ENCODE peak calls at places on chromosomes 13 and 19, in ten cellular contexts. C is WERI-Rb-1, G is mammary epithelial cell, F is psoas muscle, T is thoracic aorta, I is cardiac muscle cell, U is K562, Q is kidney, Z is uterus, O is body of pancreas. A is an unnamed sample. For H3K9me3, the result is how much of the 10 kb centered on the place peaks cover.

GRCh38 chr13:24270639-24271131 is 38.7 kb upstream of the C1QTNF9 start:
- DNase-seq in C (no peak), G (peak), F (peak), T (no peak), I (peak), U (no peak), Q (peak), Z (peak), O (peak), A (peak)

GRCh38 chr19:2524840-2525723 is 49.2 kb downstream of the GADD45B start:
- DNase-seq in C (no peak), G (peak), F (peak), T (peak), I (peak), U (peak), Q (no peak), Z (no peak), O (no peak), A (no peak)

GRCh38 chr13:64248371-64249065 is 2832.9 kb upstream of the PCDH20 start:
- DNase-seq in C (no peak), G (no peak), F (no peak), T (no peak), I (peak), U (no peak), Q (no peak), Z (no peak), O (no peak), A (no peak)

GRCh38 chr19:30664358-30665058 is 292.3 kb downstream of the ZNF536 start:
- DNase-seq in C (peak), G (peak), F (peak), T (no peak), I (peak), U (peak), Q (no peak), Z (no peak), O (peak), A (no peak)

GRCh38 chr19:36638862-36639510 is 27.7 kb downstream of the ZNF461 start:
- DNase-seq in C (no peak), G (peak), F (no peak), T (no peak), I (peak), U (no peak), Q (no peak), Z (no peak), O (no peak), A (no peak)

GRCh38 chr19:46482645-46483044 is 11.3 kb upstream of the PNMA8A start:
- DNase-seq in C (no peak), G (peak), F (no peak), T (no peak), I (peak), U (no peak), Q (peak), Z (no peak), O (no peak), A (no peak)

GRCh38 chr13:70568571-70568970 is 460.3 kb upstream of the KLHL1 start:
- DNase-seq in C (no peak), G (peak), F (no peak), T (no peak), I (peak), U (peak), Q (no peak), Z (no peak), O (no peak), A (no peak)

GRCh38 chr13:23558675-23559536 is 11.3 kb upstream of the TNFRSF19 start:
- DNase-seq in C (no peak), G (peak), F (peak), T (no peak), I (peak), U (peak), Q (peak), Z (peak), O (no peak), A (no peak)

GRCh38 chr13:61777281-61777680 is 361.6 kb upstream of the PCDH20 start:
- DNase-seq in C (peak), G (no peak), F (no peak), T (no peak), I (peak), U (no peak), Q (no peak), Z (no peak), O (no peak), A (no peak)

GRCh38 chr19:46025825-46026224 is 3.0 kb upstream of the PGLYRP1 start:
- DNase-seq in C (no peak), G (no peak), F (no peak), T (no peak), I (no peak), U (no peak), Q (no peak), Z (no peak), O (no peak), A (no peak)

GRCh38 chr13:93080587-93080986 is 146.0 kb upstream of the GPC6 start:
- DNase-seq in C (no peak), G (peak), F (no peak), T (no peak), I (peak), U (no peak), Q (no peak), Z (no peak), O (no peak), A (no peak)

GRCh38 chr19:16001481-16002312 is 52.9 kb downstream of the OR10H4 start:
- DNase-seq in C (no peak), G (peak), F (no peak), T (no peak), I (peak), U (no peak), Q (no peak), Z (no peak), O (peak), A (no peak)

GRCh38 chr13:71912524-71912923 is 45.5 kb upstream of the DACH1 start:
- DNase-seq in C (no peak), G (no peak), F (no peak), T (no peak), I (no peak), U (no peak), Q (no peak), Z (no peak), O (no peak), A (no peak)

GRCh38 chr19:47372603-47373002 is 23.5 kb downstream of the DHX34 start:
- DNase-seq in C (no peak), G (no peak), F (no peak), T (no peak), I (no peak), U (no peak), Q (no peak), Z (no peak), O (no peak), A (no peak)

GRCh38 chr13:102680842-102681725 is 13.8 kb downstream of the METTL21C start:
- DNase-seq in C (no peak), G (no peak), F (no peak), T (no peak), I (peak), U (no peak), Q (no peak), Z (no peak), O (no peak), A (no peak)

GRCh38 chr13:43132228-43132627 is 108.8 kb downstream of the DNAJC15 start:
- DNase-seq in C (peak), G (peak), F (no peak), T (no peak), I (peak), U (peak), Q (no peak), Z (no peak), O (no peak), A (no peak)

GRCh38 chr13:111852701-111853100 is 214.2 kb upstream of the SOX1 start:
- DNase-seq in C (no peak), G (no peak), F (no peak), T (no peak), I (no peak), U (no peak), Q (no peak), Z (no peak), O (no peak), A (no peak)

GRCh38 chr13:34308725-34309124 is 490.8 kb downstream of the RFC3 start:
- DNase-seq in C (no peak), G (peak), F (no peak), T (no peak), I (no peak), U (no peak), Q (no peak), Z (no peak), O (no peak), A (no peak)

GRCh38 chr13:102402292-102402691 is 444 bp upstream of the FGF14 start:
- DNase-seq in C (peak), G (no peak), F (peak), T (no peak), I (peak), U (no peak), Q (peak), Z (peak), O (no peak), A (no peak)

GRCh38 chr13:36531746-36532486 is 99.6 kb downstream of the CCNA1 start:
- DNase-seq in C (no peak), G (peak), F (no peak), T (no peak), I (peak), U (no peak), Q (no peak), Z (no peak), O (no peak), A (no peak)

DNA sequence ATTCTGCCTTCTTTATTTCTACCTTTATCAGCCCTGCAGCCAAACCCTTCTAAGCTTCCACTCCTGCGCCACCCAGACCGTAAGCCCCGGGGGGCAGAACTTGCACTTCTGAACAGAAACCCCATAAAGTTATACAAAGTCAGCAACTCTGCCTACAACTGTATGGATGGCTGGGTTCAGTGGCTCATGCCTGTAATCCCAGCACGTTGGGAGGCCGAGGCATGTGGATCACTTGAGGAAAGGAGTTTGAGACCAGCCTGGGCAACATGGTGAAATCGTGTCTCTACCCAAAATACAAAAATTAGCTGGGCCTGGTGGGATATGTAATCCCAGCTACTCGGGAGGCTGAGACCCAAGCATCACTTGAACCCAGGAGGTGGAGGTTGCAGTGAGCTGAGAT is 10.4 kb downstream of the RANBP3 start:
- DNase-seq in C (no peak), G (no peak), F (no peak), T (no peak), I (no peak), U (no peak), Q (peak), Z (no peak), O (no peak), A (no peak)
- H3K27ac ChIP-seq in C (no peak), G (no peak), F (peak), T (no peak), I (peak), U (no peak), Q (peak), Z (peak), O (peak), A (peak)

GRCh38 chr19:21460686-21461085 is 44.7 kb upstream of the ZNF429 start:
- DNase-seq in C (no peak), G (no peak), F (no peak), T (no peak), I (no peak), U (peak), Q (no peak), Z (no peak), O (no peak), A (no peak)
- H3K9me3 ChIP-seq in C (under half), G (under half), F (under half), T (under half), I (under half), U (under half), Q (under half), Z (under half), O (under half), A (under half)

GRCh38 chr13:19860884-19861655 is 2.4 kb downstream of the ZMYM5 start:
- DNase-seq in C (no peak), G (peak), F (no peak), T (no peak), I (peak), U (no peak), Q (no peak), Z (no peak), O (no peak), A (no peak)
- H3K4me3 ChIP-seq in C (peak), G (peak), F (peak), T (peak), I (no peak), U (peak), Q (no peak), Z (no peak), O (no peak), A (peak)

GRCh38 chr19:50202399-50202798 is 1.0 kb upstream of the MYH14 start:
- DNase-seq in C (no peak), G (no peak), F (no peak), T (no peak), I (no peak), U (no peak), Q (no peak), Z (no peak), O (no peak), A (no peak)
- H3K27ac ChIP-seq in C (no peak), G (no peak), F (peak), T (no peak), I (no peak), U (no peak), Q (no peak), Z (no peak), O (peak), A (no peak)

A was measured in naive thymus-derived CD4-positive, alpha-beta T cell.